ENCODE peak calls at places on chromosomes 13 and 19, in five cellular contexts. M, V, B, O and J are unnamed samples.

GRCh38 chr19:7427944-7428343 is 60.9 kb downstream of the PEX11G start:
- DNase-seq in M (no peak), V (no peak), B (no peak), O (no peak), J (no peak)

GRCh38 chr13:77033717-77034302 is 6.9 kb upstream of the FBXL3 start:
- DNase-seq in M (no peak), V (no peak), B (no peak), O (no peak), J (no peak)

GRCh38 chr13:36840718-36841250 is 21.8 kb downstream of the RFXAP start:
- DNase-seq in M (no peak), V (peak; percentile 28), B (no peak), O (no peak), J (peak; percentile 16)

GRCh38 chr13:91045351-91046034 is 302.0 kb upstream of the MIR17HG start:
- DNase-seq in M (no peak), V (peak; percentile 56), B (no peak), O (no peak), J (peak; percentile 5)

GRCh38 chr13:67438465-67438864 is 208.3 kb upstream of the PCDH9 start:
- DNase-seq in M (no peak), V (peak; percentile 64), B (no peak), O (peak; percentile 46), J (peak; percentile 2)

GRCh38 chr13:109785892-109786450 is 412 bp downstream of the IRS2 start:
- DNase-seq in M (peak; percentile 46), V (peak; percentile 14), B (no peak), O (no peak), J (peak; percentile 79)

GRCh38 chr13:27632648-27633047 is 11.0 kb downstream of the POLR1D start:
- DNase-seq in M (no peak), V (no peak), B (no peak), O (no peak), J (no peak)

GRCh38 chr13:38602261-38602660 is 84.6 kb upstream of the FREM2 start:
- DNase-seq in M (no peak), V (peak; percentile 23), B (no peak), O (no peak), J (no peak)

GRCh38 chr19:35775298-35776101 is at the start of gene ARHGAP33:
- DNase-seq in M (peak; percentile 99), V (peak; percentile 97), B (peak; percentile 99), O (peak; percentile 99), J (peak; percentile 99)

GRCh38 chr19:45172611-45173208 is 5.3 kb downstream of the TRAPPC6A start:
- DNase-seq in M (no peak), V (no peak), B (no peak), O (no peak), J (no peak)

GRCh38 chr13:30466358-30466714 is 600 bp upstream of the HMGB1 start:
- DNase-seq in M (no peak), V (peak; percentile 64), B (no peak), O (no peak), J (peak; percentile 38)

GRCh38 chr13:79404985-79405384 is 1.1 kb downstream of the RBM26 start:
- DNase-seq in M (no peak), V (no peak), B (peak; percentile 6), O (no peak), J (no peak)

GRCh38 chr13:23820530-23820929 is 68.7 kb downstream of the MIPEP start:
- DNase-seq in M (no peak), V (no peak), B (no peak), O (no peak), J (no peak)

GRCh38 chr13:97322740-97323342 is 100.7 kb downstream of the MBNL2 start:
- DNase-seq in M (no peak), V (no peak), B (no peak), O (no peak), J (no peak)

GRCh38 chr13:40191186-40191980 is 475.1 kb downstream of the FOXO1 start:
- DNase-seq in M (no peak), V (no peak), B (no peak), O (no peak), J (no peak)

GRCh38 chr13:35860661-35861060 is 270.5 kb downstream of the DCLK1 start:
- DNase-seq in M (no peak), V (no peak), B (no peak), O (no peak), J (no peak)

GRCh38 chr13:113418722-113419049 is 34.6 kb downstream of the ADPRHL1 start:
- DNase-seq in M (no peak), V (no peak), B (no peak), O (no peak), J (peak; percentile 44)

GRCh38 chr19:42150353-42150752 is 18.1 kb upstream of the POU2F2 start:
- DNase-seq in M (no peak), V (no peak), B (no peak), O (no peak), J (peak; percentile 83)

GRCh38 chr19:17183858-17184271 is 31.3 kb upstream of the USE1 start:
- DNase-seq in M (no peak), V (no peak), B (peak; percentile 21), O (no peak), J (no peak)

GRCh38 chr19:32181356-32181920 is 164.0 kb upstream of the ZNF507 start:
- DNase-seq in M (no peak), V (no peak), B (no peak), O (no peak), J (no peak)

GRCh38 chr19:40689339-40690049 is 957 bp downstream of the NUMBL start:
- DNase-seq in M (peak; percentile 43), V (peak; percentile 46), B (peak; percentile 37), O (peak; percentile 69), J (peak; percentile 80)

GRCh38 chr19:43311256-43311655 is 41.9 kb upstream of the PSG9 start:
- DNase-seq in M (no peak), V (no peak), B (no peak), O (no peak), J (no peak)

GRCh38 chr19:6018786-6019185 is 40.8 kb upstream of the RANBP3 start:
- DNase-seq in M (no peak), V (peak; percentile 53), B (no peak), O (peak; percentile 90), J (peak; percentile 95)

DNA sequence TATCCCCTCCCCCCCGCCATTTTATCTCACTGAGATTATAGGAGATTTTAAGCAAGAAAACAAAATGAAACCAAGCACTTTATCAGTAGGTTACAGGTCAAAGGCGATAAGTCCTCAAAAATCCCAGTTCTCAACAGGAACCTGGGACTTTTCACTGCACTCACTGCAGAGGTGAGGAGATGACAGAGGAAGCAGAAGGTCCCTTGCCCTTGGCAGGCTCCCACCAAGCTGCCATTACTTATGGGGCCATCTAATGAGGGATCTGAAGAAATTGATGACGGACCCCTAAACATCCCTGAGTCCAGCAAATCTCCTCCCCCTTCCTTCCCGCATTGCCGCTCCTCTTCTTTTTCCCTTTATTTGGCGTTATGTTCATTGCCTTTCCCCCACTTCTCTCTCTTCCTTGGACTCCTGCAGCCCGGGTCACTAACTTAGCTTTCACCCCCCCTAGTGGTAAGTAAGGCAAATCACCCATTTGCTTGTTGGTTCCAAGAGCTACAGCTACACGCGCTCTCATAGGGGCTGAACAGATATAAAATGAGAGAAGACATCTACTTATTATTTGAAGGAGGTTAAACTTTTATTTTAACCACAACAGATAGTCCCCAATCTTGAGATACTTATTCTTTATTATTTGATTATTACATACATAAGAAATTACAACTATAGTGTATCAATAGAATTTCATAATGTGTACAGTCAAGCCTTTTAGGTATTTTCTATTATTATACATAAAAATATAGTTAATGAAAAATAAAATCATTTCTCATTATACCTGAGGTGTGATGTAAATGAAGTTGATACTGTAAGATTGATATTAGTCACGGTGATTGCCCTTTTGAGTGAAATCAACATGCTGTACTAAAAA is 52.0 kb upstream of the ARGLU1 start:
- DNase-seq in M (no peak), V (peak; percentile 81), B (peak; percentile 19), O (peak; percentile 73), J (peak; percentile 71)
- H3K4me3 ChIP-seq in M (peak overlapping the region; percentile 30), V (no peak overlapping the region), B (no peak overlapping the region), O (no peak overlapping the region), J (no peak overlapping the region)

DNA sequence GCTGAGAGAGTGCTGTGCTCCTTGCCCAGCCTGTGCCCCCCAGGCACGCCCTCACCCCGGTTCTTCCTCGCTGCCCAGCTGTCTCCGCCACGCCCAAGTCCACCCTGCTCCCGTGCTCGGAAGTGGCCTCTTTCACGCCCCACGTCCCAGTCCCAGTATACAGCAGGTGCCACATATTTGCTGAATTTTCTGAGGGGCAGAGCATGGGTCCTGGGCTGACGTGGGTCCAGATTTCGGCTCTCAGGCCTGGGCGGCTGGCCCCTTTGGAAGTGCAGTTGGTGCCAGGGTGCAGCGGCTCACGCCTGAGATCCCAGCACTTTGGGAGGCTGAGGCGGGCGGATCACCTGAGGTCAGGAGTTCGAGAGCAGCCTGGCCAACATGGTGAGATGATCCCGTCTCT is 3.4 kb downstream of the HCN2 start:
- DNase-seq in M (no peak), V (no peak), B (no peak), O (no peak), J (no peak)
- H3K27me3 ChIP-seq in M (peaks cover 60% of the 10 kb centered on the region), V (peaks cover 15% of the 10 kb centered on the region), B (peaks cover 11% of the 10 kb centered on the region), O (peaks cover 58% of the 10 kb centered on the region), J (peaks cover 31% of the 10 kb centered on the region)

DNA sequence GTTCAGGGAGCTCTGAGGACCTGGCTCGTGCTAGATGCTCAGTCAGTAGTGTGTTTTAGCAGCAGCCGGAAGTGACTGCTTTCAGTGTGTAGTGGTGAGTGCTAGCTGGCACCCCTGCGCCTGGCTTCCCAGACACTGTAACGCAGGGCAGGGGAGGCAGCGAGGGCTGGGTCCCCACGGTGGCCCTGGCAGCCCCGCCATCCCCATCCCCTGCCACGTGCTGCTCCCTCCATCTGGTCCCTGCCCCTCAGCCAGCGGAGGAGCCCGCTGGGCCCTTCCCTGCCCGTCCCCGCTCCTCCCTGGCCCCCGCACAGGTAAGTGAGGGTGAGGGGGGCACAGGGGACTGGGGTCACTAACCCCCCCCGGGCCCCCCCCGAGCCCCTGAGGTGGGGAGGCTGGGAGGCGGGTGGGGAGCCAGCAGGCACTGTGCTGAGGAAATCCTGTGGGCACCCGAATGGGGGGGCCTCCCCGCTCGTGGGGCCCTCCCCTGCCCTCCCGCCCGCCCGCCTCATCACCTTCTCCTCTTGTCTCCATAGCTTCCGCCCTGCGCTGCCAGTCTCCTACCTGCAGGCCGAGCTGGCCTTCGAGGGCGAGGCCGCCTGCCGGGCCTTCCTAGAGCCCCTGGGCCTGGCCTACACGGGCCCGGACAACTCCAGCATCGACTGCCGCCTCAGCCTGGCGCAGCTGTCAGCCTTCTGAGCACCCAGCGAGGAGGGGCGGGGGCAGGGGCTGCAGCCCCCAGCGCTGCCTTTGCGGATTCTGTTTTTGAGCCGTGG is 3.2 kb downstream of the LENG9 start:
- DNase-seq in M (peak; percentile 14), V (no peak), B (no peak), O (peak; percentile 60), J (peak; percentile 45)
- H3K36me3 ChIP-seq in M (peaks cover 69% of the 10 kb centered on the region), V (peaks cover 29% of the 10 kb centered on the region), B (peaks cover 50% of the 10 kb centered on the region), O (peaks cover 55% of the 10 kb centered on the region), J (peaks cover 22% of the 10 kb centered on the region)

GRCh38 chr19:13865578-13866462 is 11.1 kb upstream of the NANOS3 start:
- DNase-seq in M (no peak), V (no peak), B (no peak), O (no peak), J (peak; percentile 88)
- H3K4me3 ChIP-seq in M (peak overlapping the region; percentile 72), V (no peak overlapping the region), B (peak overlapping the region; percentile 33), O (peak overlapping the region; percentile 40), J (peak overlapping the region; percentile 40)

GRCh38 chr19:1755467-1756155 is 2.3 kb downstream of the ONECUT3 start:
- DNase-seq in M (no peak), V (no peak), B (no peak), O (no peak), J (peak; percentile 78)
- H3K27me3 ChIP-seq in M (peaks cover 88% of the 10 kb centered on the region), V (peaks cover 90% of the 10 kb centered on the region), B (peaks cover 52% of the 10 kb centered on the region), O (peaks cover 90% of the 10 kb centered on the region), J (peaks cover 97% of the 10 kb centered on the region)